ENCODE peak calls at places on chromosomes 11 and 22, in five cellular contexts. T is lower lobe of right lung, S is mesendoderm, B is sigmoid colon, M is colonic mucosa. C is an unnamed sample. For H3K4me1, the result is how much of the 10 kb centered on the place peaks cover.

GRCh38 chr22:48099251-48099650 is 1336.8 kb downstream of the TBC1D22A start:
- DNase-seq in T (no peak), S (no peak), B (peak), M (no peak), C (no peak)

GRCh38 chr11:71202966-71203365 is 49.4 kb downstream of the SHANK2 start:
- DNase-seq in T (no peak), S (no peak), B (peak), M (no peak), C (no peak)

GRCh38 chr11:61778920-61779650 is 13.3 kb downstream of the TMEM258 start:
- DNase-seq in T (no peak), S (no peak), B (no peak), M (no peak), C (no peak)

GRCh38 chr11:15901790-15902189 is 454.6 kb downstream of the SOX6 start:
- DNase-seq in T (no peak), S (no peak), B (no peak), M (peak), C (no peak)

GRCh38 chr11:87926250-87926970 is 248.8 kb downstream of the RAB38 start:
- DNase-seq in T (no peak), S (peak), B (no peak), M (no peak), C (no peak)

GRCh38 chr11:985435-985834 is 51.1 kb downstream of the MUC6 start:
- DNase-seq in T (peak), S (no peak), B (no peak), M (peak), C (no peak)

GRCh38 chr22:23882370-23882769 is 11.8 kb upstream of the MIF start:
- DNase-seq in T (no peak), S (no peak), B (no peak), M (no peak), C (no peak)

GRCh38 chr11:84558085-84558905 is 1068.8 kb downstream of the DLG2 start:
- DNase-seq in T (no peak), S (peak), B (no peak), M (peak), C (peak)

GRCh38 chr22:49107961-49108530 is 719.6 kb downstream of the BRD1 start:
- DNase-seq in T (no peak), S (no peak), B (peak), M (no peak), C (no peak)

GRCh38 chr11:111633248-111633647 is 31.0 kb downstream of the SIK2 start:
- DNase-seq in T (no peak), S (no peak), B (no peak), M (no peak), C (no peak)

GRCh38 chr11:83257638-83258229 is 28.4 kb downstream of the CCDC90B start:
- DNase-seq in T (no peak), S (peak), B (no peak), M (no peak), C (no peak)

GRCh38 chr22:25002241-25002985 is 49.9 kb downstream of the KIAA1671 start:
- DNase-seq in T (no peak), S (no peak), B (no peak), M (no peak), C (no peak)

GRCh38 chr11:20035701-20036601 is 124.3 kb downstream of the DBX1 start:
- DNase-seq in T (no peak), S (no peak), B (no peak), M (no peak), C (no peak)

GRCh38 chr22:20761536-20761935 is 12.4 kb upstream of the SERPIND1 start:
- DNase-seq in T (no peak), S (no peak), B (no peak), M (no peak), C (no peak)

GRCh38 chr11:6402561-6402981 is 12.3 kb downstream of the SMPD1 start:
- DNase-seq in T (no peak), S (no peak), B (no peak), M (peak), C (no peak)

GRCh38 chr11:65560555-65561418 is 2.6 kb upstream of the LTBP3 start:
- DNase-seq in T (no peak), S (peak), B (peak), M (peak), C (peak)

GRCh38 chr11:65558785-65559509 is 788 bp upstream of the LTBP3 start:
- DNase-seq in T (peak), S (no peak), B (peak), M (peak), C (no peak)

GRCh38 chr11:65558002-65558784 is at the start of gene LTBP3:
- DNase-seq in T (peak), S (peak), B (peak), M (peak), C (peak)

GRCh38 chr11:65559951-65560537 is 1.9 kb upstream of the LTBP3 start:
- DNase-seq in T (no peak), S (peak), B (peak), M (peak), C (no peak)

DNA sequence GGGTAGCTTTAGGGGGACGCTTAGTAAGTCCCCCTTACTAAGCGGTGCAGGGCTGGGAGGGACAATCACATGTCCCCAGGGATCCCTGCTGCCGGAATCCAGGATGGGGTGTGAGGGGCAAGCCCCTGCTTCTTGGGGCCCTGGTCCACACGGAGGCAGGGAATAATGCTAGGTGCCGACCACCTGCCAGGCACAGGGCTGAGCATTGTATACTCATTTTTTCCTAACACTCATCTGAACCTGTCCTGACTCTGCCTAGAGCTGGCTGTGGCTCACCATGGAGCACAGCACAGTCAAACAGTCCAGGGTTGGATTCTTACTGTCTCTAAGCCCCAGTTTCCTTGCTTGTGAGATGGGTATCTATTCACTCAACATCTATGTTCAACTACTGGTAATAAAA is 1.4 kb upstream of the LTBP3 start:
- DNase-seq in T (no peak), S (no peak), B (peak), M (no peak), C (no peak)
- H3K4me3 ChIP-seq in T (no peak), S (no peak), B (no peak), M (no peak), C (no peak)

DNA sequence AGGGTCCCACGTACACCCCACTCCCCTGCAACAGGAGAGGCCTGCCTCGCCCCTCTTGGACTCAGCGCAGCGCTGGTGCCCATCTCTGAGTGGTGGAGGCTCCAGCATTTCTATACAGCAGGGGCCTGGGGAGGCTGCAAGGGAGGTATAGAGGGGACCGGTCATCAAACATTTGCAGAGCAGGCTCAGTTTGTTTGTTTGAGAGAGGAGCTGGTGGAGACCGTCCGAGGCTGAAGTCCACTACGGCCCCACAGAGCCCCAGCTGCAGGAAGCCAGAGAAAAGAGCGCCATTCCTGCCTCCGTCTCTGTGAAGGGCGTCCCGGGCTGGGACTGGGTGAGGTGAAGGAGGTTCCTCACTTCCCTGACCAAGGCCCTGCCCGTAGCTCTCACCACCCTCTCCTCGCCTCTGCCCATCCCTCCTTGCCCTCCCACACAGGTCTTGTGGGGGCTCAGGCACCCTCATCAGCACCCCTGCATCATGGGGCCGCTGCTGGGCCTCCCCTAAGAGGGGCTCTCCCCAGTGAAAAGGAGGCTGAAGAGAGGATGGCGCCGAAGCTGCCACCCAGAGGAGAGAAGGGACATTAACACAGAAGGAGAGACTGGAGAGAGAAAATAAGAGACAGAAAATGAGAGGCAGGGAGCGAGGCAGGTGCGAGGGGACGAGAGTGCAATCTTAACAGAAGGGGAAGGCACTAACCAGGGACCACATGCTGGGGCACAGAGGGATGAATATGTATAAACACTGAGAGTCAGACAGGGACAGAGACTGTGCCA is 24.6 kb downstream of the RPUSD4 start:
- DNase-seq in T (no peak), S (peak), B (no peak), M (no peak), C (no peak)
- H3K4me1 ChIP-seq in T (under half), S (under half), B (under half), M (under half), C (under half)

DNA sequence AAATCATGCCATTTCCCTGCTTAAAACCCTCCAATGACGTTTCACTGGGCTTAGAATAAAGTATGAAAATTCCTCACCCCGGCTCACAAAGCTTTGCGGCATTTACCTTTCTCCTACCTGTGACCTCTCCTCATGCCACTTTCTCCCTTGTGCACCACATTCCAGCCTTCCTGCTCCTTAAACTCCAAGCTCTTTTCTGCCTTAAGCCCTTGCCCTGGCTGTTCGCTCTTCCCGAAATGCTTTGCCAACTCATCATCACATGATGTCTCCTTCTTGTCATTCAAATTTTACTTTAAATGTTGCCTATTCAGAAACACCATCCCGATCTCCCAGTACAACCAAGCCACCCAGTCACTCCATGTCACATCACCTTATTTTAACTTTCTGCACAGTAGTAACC is 2.0 kb downstream of the PLEKHA7 start:
- DNase-seq in T (no peak), S (no peak), B (no peak), M (no peak), C (no peak)
- H3K4me3 ChIP-seq in T (no peak), S (no peak), B (no peak), M (peak), C (no peak)

GRCh38 chr11:9567401-9567800 is 6.1 kb upstream of the WEE1 start:
- DNase-seq in T (no peak), S (no peak), B (no peak), M (no peak), C (no peak)

GRCh38 chr11:9566561-9567063 is 6.9 kb upstream of the WEE1 start:
- DNase-seq in T (no peak), S (no peak), B (no peak), M (no peak), C (no peak)

GRCh38 chr11:9568161-9568853 is 5.2 kb upstream of the WEE1 start:
- DNase-seq in T (no peak), S (peak), B (no peak), M (no peak), C (no peak)

GRCh38 chr11:9563196-9563730 is 10.2 kb upstream of the WEE1 start:
- DNase-seq in T (no peak), S (no peak), B (no peak), M (no peak), C (no peak)

DNA sequence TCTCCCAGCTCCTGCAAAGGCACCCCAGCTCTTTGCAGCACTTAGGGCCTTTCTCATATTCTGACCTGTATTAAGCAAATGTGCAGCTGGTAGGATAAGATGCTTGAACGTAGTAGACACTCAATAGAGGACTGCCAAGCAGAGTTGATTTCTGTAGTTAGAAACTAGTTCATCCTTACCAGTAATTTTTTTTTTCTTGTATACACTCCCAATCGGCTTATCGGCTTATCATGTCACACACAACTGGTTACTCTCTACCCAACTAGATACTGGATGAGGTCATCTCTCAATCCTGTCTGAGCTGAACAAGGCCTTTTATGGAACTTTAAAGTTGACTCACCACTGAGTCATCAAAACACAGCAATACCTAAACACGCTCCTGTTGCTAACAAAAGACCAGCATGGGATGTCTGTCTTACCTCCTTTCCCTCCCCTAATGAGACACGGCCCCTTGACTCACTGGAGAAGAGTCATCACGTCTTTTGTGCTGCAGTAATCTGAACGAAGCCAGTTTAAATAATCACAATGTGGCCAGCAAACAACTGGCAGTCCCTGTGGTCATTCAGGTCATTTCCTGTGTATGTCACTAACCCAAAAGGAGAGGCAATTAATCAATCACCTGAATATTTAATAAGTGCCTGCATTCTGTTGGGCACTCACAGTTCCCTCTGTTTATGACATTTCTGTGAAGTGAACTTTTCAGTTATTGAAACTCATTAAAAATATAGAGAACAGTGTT is 7.5 kb upstream of the WEE1 start:
- DNase-seq in T (no peak), S (peak), B (peak), M (peak), C (peak)
- H3K4me1 ChIP-seq in T (under half), S (under half), B (under half), M (under half), C (under half)

C was measured in BE2C.